ENCODE peak calls at places on chromosomes 11 and 22, in nine cellular contexts. R, E, M, W, N, Q, O, J and S are unnamed samples.

GRCh38 chr11:101617735-101618332 is 34.0 kb upstream of the TRPC6 start:
- DNase-seq in R (no peak), E (no peak), M (peak), W (no peak), N (no peak), Q (no peak), O (no peak), J (no peak), S (no peak)

GRCh38 chr11:131750152-131750551 is 379.7 kb downstream of the NTM start:
- DNase-seq in R (no peak), E (no peak), M (no peak), W (no peak), N (no peak), Q (no peak), O (no peak), J (no peak), S (no peak)

GRCh38 chr11:41498726-41499125 is 39.3 kb upstream of the LRRC4C start:
- DNase-seq in R (no peak), E (no peak), M (no peak), W (no peak), N (no peak), Q (no peak), O (no peak), J (no peak), S (peak)

GRCh38 chr11:57482782-57483569 is 22.6 kb downstream of the RTN4RL2 start:
- DNase-seq in R (peak), E (peak), M (no peak), W (peak), N (no peak), Q (peak), O (no peak), J (peak), S (peak)

GRCh38 chr22:42688241-42688913 is 32.3 kb downstream of the A4GALT start:
- DNase-seq in R (peak), E (peak), M (no peak), W (peak), N (peak), Q (no peak), O (peak), J (peak), S (peak)

GRCh38 chr11:13962562-13963168 is at the start of gene SPON1:
- DNase-seq in R (peak), E (peak), M (no peak), W (no peak), N (peak), Q (peak), O (peak), J (no peak), S (peak)

GRCh38 chr22:40499187-40499753 is 128.9 kb downstream of the SGSM3 start:
- DNase-seq in R (peak), E (no peak), M (no peak), W (peak), N (no peak), Q (no peak), O (no peak), J (no peak), S (peak)

GRCh38 chr11:68140496-68141246 is 19.5 kb upstream of the CHKA start:
- DNase-seq in R (no peak), E (no peak), M (no peak), W (no peak), N (no peak), Q (no peak), O (no peak), J (no peak), S (no peak)

GRCh38 chr11:104841185-104841584 is 57.1 kb downstream of the CASP12 start:
- DNase-seq in R (no peak), E (no peak), M (no peak), W (no peak), N (no peak), Q (no peak), O (no peak), J (no peak), S (no peak)

GRCh38 chr11:2138075-2138435 is 1.1 kb downstream of the IGF2 start:
- DNase-seq in R (no peak), E (no peak), M (no peak), W (no peak), N (no peak), Q (no peak), O (no peak), J (peak), S (no peak)

GRCh38 chr11:1111545-1112212 is 37.0 kb downstream of the MUC2 start:
- DNase-seq in R (no peak), E (peak), M (no peak), W (no peak), N (no peak), Q (no peak), O (no peak), J (peak), S (no peak)

GRCh38 chr11:48013269-48013901 is 33.0 kb downstream of the PTPRJ start:
- DNase-seq in R (no peak), E (peak), M (no peak), W (no peak), N (peak), Q (peak), O (peak), J (no peak), S (peak)

GRCh38 chr11:133019545-133019944 is 512.8 kb downstream of the OPCML start:
- DNase-seq in R (no peak), E (no peak), M (no peak), W (no peak), N (no peak), Q (no peak), O (no peak), J (no peak), S (no peak)

GRCh38 chr11:35623708-35624168 is 5.5 kb downstream of the FJX1 start:
- DNase-seq in R (no peak), E (no peak), M (no peak), W (peak), N (no peak), Q (no peak), O (no peak), J (no peak), S (peak)

GRCh38 chr22:23833017-23833795 is 5.6 kb downstream of the DERL3 start:
- DNase-seq in R (no peak), E (no peak), M (no peak), W (no peak), N (no peak), Q (no peak), O (no peak), J (peak), S (no peak)

GRCh38 chr11:121634273-121634672 is 181.5 kb upstream of the SORL1-AS1 start:
- DNase-seq in R (no peak), E (no peak), M (no peak), W (no peak), N (no peak), Q (no peak), O (no peak), J (no peak), S (no peak)

GRCh38 chr11:11605181-11605580 is 16.6 kb downstream of the GALNT18 start:
- DNase-seq in R (no peak), E (no peak), M (no peak), W (no peak), N (no peak), Q (no peak), O (peak), J (no peak), S (no peak)

GRCh38 chr11:62905927-62906531 is 15.1 kb downstream of the CHRM1 start:
- DNase-seq in R (peak), E (peak), M (no peak), W (peak), N (peak), Q (peak), O (peak), J (peak), S (peak)

GRCh38 chr11:72048718-72049460 is 31.5 kb downstream of the NUMA1 start:
- DNase-seq in R (peak), E (no peak), M (no peak), W (no peak), N (no peak), Q (no peak), O (no peak), J (no peak), S (no peak)

GRCh38 chr11:697028-697491 is 1.4 kb downstream of the TMEM80 start:
- DNase-seq in R (no peak), E (no peak), M (no peak), W (peak), N (no peak), Q (no peak), O (no peak), J (no peak), S (peak)

GRCh38 chr11:57072640-57073039 is 83.9 kb downstream of the OR5AK2 start:
- DNase-seq in R (no peak), E (no peak), M (peak), W (peak), N (no peak), Q (no peak), O (no peak), J (no peak), S (peak)

GRCh38 chr11:134596404-134596803 is 184.4 kb upstream of the B3GAT1 start:
- DNase-seq in R (no peak), E (no peak), M (no peak), W (no peak), N (no peak), Q (no peak), O (no peak), J (no peak), S (no peak)

GRCh38 chr22:46878549-46878948 is 116.1 kb downstream of the TBC1D22A start:
- DNase-seq in R (no peak), E (no peak), M (peak), W (no peak), N (no peak), Q (no peak), O (no peak), J (no peak), S (no peak)

GRCh38 chr11:86803641-86804040 is 3.3 kb downstream of the PRSS23 start:
- DNase-seq in R (no peak), E (no peak), M (no peak), W (no peak), N (no peak), Q (no peak), O (no peak), J (no peak), S (no peak)

GRCh38 chr11:19820100-19820499 is 107.5 kb downstream of the NAV2 start:
- DNase-seq in R (no peak), E (no peak), M (no peak), W (no peak), N (no peak), Q (no peak), O (peak), J (no peak), S (peak)

GRCh38 chr11:120771551-120772060 is 252.3 kb upstream of the TBCEL start:
- DNase-seq in R (no peak), E (no peak), M (no peak), W (no peak), N (no peak), Q (no peak), O (no peak), J (no peak), S (no peak)

GRCh38 chr11:73729594-73730206 is 31.2 kb downstream of the RAB6A start:
- DNase-seq in R (no peak), E (no peak), M (no peak), W (no peak), N (no peak), Q (no peak), O (no peak), J (no peak), S (no peak)

GRCh38 chr11:130212431-130212961 is 52.9 kb downstream of the ST14 start:
- DNase-seq in R (peak), E (no peak), M (no peak), W (no peak), N (peak), Q (no peak), O (peak), J (no peak), S (no peak)

GRCh38 chr11:34252651-34253050 is 105.2 kb downstream of the ABTB2 start:
- DNase-seq in R (no peak), E (no peak), M (no peak), W (no peak), N (no peak), Q (no peak), O (no peak), J (no peak), S (no peak)

GRCh38 chr11:9577032-9577431 is 3.6 kb downstream of the WEE1 start:
- DNase-seq in R (no peak), E (no peak), M (no peak), W (peak), N (no peak), Q (no peak), O (no peak), J (no peak), S (peak)

GRCh38 chr22:45285431-45286058 is 796 bp downstream of the UPK3A start:
- DNase-seq in R (no peak), E (no peak), M (no peak), W (no peak), N (no peak), Q (no peak), O (no peak), J (no peak), S (no peak)

GRCh38 chr11:46450846-46451470 is 59.4 kb upstream of the CHRM4 start:
- DNase-seq in R (no peak), E (no peak), M (peak), W (no peak), N (no peak), Q (no peak), O (no peak), J (no peak), S (peak)

GRCh38 chr11:132115454-132115853 is 745.0 kb downstream of the NTM start:
- DNase-seq in R (no peak), E (no peak), M (no peak), W (peak), N (no peak), Q (no peak), O (no peak), J (no peak), S (peak)

GRCh38 chr11:6646631-6647281 is 8.9 kb downstream of the DCHS1 start:
- DNase-seq in R (no peak), E (peak), M (no peak), W (no peak), N (peak), Q (peak), O (no peak), J (no peak), S (peak)

GRCh38 chr11:35875063-35875462 is 68.8 kb upstream of the LDLRAD3 start:
- DNase-seq in R (no peak), E (no peak), M (no peak), W (no peak), N (no peak), Q (no peak), O (no peak), J (no peak), S (no peak)

GRCh38 chr11:47498149-47498548 is 49.2 kb upstream of the RAPSN start:
- DNase-seq in R (no peak), E (no peak), M (no peak), W (no peak), N (no peak), Q (no peak), O (no peak), J (no peak), S (no peak)

GRCh38 chr22:20033045-20033706 is 12.3 kb downstream of the TANGO2 start:
- DNase-seq in R (no peak), E (peak), M (no peak), W (no peak), N (no peak), Q (no peak), O (no peak), J (peak), S (no peak)

GRCh38 chr22:47010211-47010610 is 247.8 kb downstream of the TBC1D22A start:
- DNase-seq in R (no peak), E (no peak), M (no peak), W (no peak), N (peak), Q (no peak), O (no peak), J (no peak), S (no peak)

GRCh38 chr11:101279728-101280127 is 150.1 kb upstream of the PGR start:
- DNase-seq in R (no peak), E (no peak), M (no peak), W (no peak), N (no peak), Q (no peak), O (no peak), J (no peak), S (no peak)

DNA sequence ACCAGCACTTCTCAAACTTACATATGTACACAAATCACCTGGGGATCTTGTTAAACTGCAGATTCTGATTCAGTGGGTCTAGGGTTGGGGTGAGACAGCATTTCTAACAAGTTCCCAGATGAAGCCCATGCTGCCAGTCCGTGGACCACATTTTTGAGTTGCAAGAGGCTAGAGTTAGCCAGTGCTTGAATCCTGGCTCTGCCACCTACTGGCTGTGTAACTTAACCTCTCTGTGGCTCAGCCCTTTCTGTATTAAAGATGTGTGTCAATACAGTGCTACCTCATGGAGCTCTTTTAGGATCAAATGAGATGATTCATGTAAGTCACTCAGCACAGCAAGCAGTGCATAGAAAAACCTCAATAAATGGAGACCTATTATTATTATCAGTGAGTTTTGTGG is 90.2 kb upstream of the ISX start:
- DNase-seq in R (no peak), E (no peak), M (no peak), W (no peak), N (no peak), Q (no peak), O (no peak), J (no peak), S (no peak)
- TF ChIP-seq CTCF in R (no peak), E (no peak), M (no peak), W (peak), N (no peak), Q (no peak), O (no peak), J (no peak), S (no peak)

GRCh38 chr11:108574675-108575074 is 18.9 kb downstream of the EXPH5 start:
- DNase-seq in R (no peak), E (no peak), M (no peak), W (no peak), N (no peak), Q (no peak), O (no peak), J (no peak), S (no peak)

GRCh38 chr11:108580645-108581044 is 12.9 kb downstream of the EXPH5 start:
- DNase-seq in R (no peak), E (no peak), M (no peak), W (no peak), N (no peak), Q (no peak), O (no peak), J (no peak), S (no peak)

GRCh38 chr11:108580043-108580442 is 13.5 kb downstream of the EXPH5 start:
- DNase-seq in R (no peak), E (no peak), M (no peak), W (no peak), N (no peak), Q (no peak), O (no peak), J (no peak), S (no peak)

GRCh38 chr11:108571001-108571400 is 22.6 kb downstream of the EXPH5 start:
- DNase-seq in R (no peak), E (no peak), M (no peak), W (no peak), N (peak), Q (no peak), O (no peak), J (no peak), S (no peak)

GRCh38 chr11:108576523-108576922 is 17.0 kb downstream of the EXPH5 start:
- DNase-seq in R (no peak), E (no peak), M (no peak), W (no peak), N (no peak), Q (no peak), O (no peak), J (no peak), S (no peak)
- H3K4me3 ChIP-seq in R (no peak), E (no peak), M (no peak), W (no peak), N (no peak), Q (no peak), O (no peak), J (no peak), S (no peak)

GRCh38 chr11:111969344-111969743 is 32.2 kb downstream of the DIXDC1 start:
- DNase-seq in R (no peak), E (no peak), M (no peak), W (no peak), N (no peak), Q (no peak), O (no peak), J (no peak), S (no peak)

GRCh38 chr11:111967651-111968050 is 30.5 kb downstream of the DIXDC1 start:
- DNase-seq in R (no peak), E (no peak), M (no peak), W (no peak), N (no peak), Q (no peak), O (no peak), J (no peak), S (no peak)

GRCh38 chr11:111961389-111962300 is 24.5 kb downstream of the DIXDC1 start:
- DNase-seq in R (no peak), E (no peak), M (no peak), W (no peak), N (no peak), Q (no peak), O (no peak), J (no peak), S (no peak)

GRCh38 chr11:111963786-111964385 is 26.7 kb downstream of the DIXDC1 start:
- DNase-seq in R (no peak), E (no peak), M (no peak), W (no peak), N (no peak), Q (no peak), O (no peak), J (no peak), S (no peak)

DNA sequence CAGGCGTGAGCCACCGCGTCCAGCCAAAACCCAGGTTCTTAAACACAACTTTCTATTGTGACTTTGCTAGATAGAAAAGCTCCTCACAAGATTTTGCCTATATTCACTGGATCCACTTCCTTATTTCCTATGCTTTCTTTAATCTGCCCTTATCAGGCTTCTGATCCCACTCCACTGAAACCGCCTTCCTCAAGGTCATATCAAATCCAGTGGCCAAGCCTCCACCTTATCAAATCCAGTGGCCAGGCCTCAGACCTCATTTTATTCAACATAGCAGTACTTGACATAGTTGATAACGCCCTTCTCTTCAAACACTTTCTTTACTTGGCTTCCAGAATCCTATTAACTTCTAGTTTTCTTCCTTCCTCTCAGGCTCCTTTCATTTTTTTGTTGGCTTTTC is 29.5 kb downstream of the DIXDC1 start:
- DNase-seq in R (no peak), E (no peak), M (no peak), W (no peak), N (no peak), Q (no peak), O (no peak), J (no peak), S (no peak)
- TF ChIP-seq CTCF in R (no peak), E (no peak), M (no peak), W (no peak), N (no peak), Q (no peak), O (no peak), J (no peak), S (no peak)

GRCh38 chr11:99068832-99069231 is 48.1 kb downstream of the CNTN5 start:
- DNase-seq in R (no peak), E (no peak), M (no peak), W (no peak), N (no peak), Q (no peak), O (no peak), J (no peak), S (no peak)

GRCh38 chr11:99066609-99067008 is 45.9 kb downstream of the CNTN5 start:
- DNase-seq in R (no peak), E (no peak), M (no peak), W (no peak), N (no peak), Q (no peak), O (no peak), J (no peak), S (no peak)

DNA sequence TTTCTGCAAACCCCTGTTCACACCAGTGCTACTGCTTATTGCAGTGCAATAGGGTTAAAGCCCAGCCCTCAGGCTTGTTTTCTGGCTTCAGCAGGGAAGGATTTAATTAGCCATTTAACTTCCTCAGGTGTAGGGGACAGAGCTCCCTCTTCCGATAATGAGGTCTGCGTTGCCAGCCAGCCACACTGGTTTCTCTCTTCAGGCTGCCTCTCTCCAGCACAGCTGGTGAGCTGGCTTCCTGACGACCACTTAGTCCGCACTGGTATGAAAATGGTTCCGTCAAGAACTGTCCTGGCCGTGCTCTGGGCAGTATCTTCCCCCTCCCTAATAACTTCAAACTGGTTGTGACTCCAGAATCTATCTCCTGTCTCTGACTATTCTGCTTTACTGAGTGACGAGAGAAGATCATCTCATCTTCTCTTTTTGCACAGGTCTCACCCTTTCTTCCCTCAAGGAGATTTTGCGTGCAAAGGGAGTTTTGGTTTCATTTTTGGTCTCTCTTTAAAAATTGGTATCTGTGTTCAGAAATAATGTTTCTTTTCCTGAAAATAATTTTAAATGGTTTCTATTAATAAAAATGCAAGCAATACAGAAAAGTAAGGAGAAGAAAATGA is 49.2 kb downstream of the CNTN5 start:
- DNase-seq in R (no peak), E (no peak), M (no peak), W (peak), N (no peak), Q (no peak), O (no peak), J (no peak), S (peak)
- H3K4me3 ChIP-seq in R (peak), E (peak), M (peak), W (peak), N (no peak), Q (peak), O (peak), J (peak), S (peak)